ENCODE peak calls at places on chromosomes 11 and 22, in ten cellular contexts. T, X, Q, R, U, V, L, O, M and C are unnamed samples.

GRCh38 chr11:26599421-26599820 is 27.4 kb upstream of the MUC15 start:
- DNase-seq in T (no peak), X (no peak), Q (no peak), R (no peak), U (no peak), V (no peak), L (no peak), O (no peak), M (no peak), C (no peak)

GRCh38 chr11:36452987-36453386 is 57.1 kb downstream of the TRAF6 start:
- DNase-seq in T (no peak), X (no peak), Q (no peak), R (no peak), U (no peak), V (no peak), L (no peak), O (no peak), M (no peak), C (no peak)

GRCh38 chr11:111549869-111550203 is 9.3 kb downstream of the LAYN start:
- DNase-seq in T (no peak), X (no peak), Q (no peak), R (no peak), U (no peak), V (no peak), L (no peak), O (no peak), M (no peak), C (no peak)

GRCh38 chr11:57406337-57406904 is 16.0 kb upstream of the PRG2 start:
- DNase-seq in T (peak), X (peak), Q (no peak), R (no peak), U (no peak), V (no peak), L (peak), O (no peak), M (no peak), C (no peak)

GRCh38 chr11:128462189-128462588 is 125.2 kb downstream of the ETS1 start:
- DNase-seq in T (no peak), X (no peak), Q (no peak), R (no peak), U (no peak), V (no peak), L (no peak), O (no peak), M (no peak), C (no peak)

GRCh38 chr11:108343714-108344113 is 120.8 kb downstream of the ATM start:
- DNase-seq in T (no peak), X (no peak), Q (no peak), R (no peak), U (no peak), V (no peak), L (no peak), O (no peak), M (no peak), C (no peak)

GRCh38 chr11:78841451-78842060 is 266.9 kb upstream of the NARS2 start:
- DNase-seq in T (no peak), X (no peak), Q (no peak), R (no peak), U (no peak), V (no peak), L (no peak), O (no peak), M (no peak), C (no peak)

GRCh38 chr22:43882122-43882767 is 9.6 kb downstream of the PNPLA5 start:
- DNase-seq in T (no peak), X (no peak), Q (no peak), R (no peak), U (no peak), V (no peak), L (no peak), O (no peak), M (no peak), C (no peak)

GRCh38 chr22:45888221-45889092 is 88.5 kb downstream of the WNT7B start:
- DNase-seq in T (no peak), X (no peak), Q (no peak), R (no peak), U (no peak), V (no peak), L (no peak), O (peak), M (no peak), C (no peak)

GRCh38 chr11:71505781-71506180 is 21.3 kb upstream of the KRTAP5-7 start:
- DNase-seq in T (no peak), X (no peak), Q (no peak), R (no peak), U (no peak), V (no peak), L (no peak), O (no peak), M (no peak), C (no peak)

GRCh38 chr22:25111579-25112517 is 87.8 kb upstream of the CRYBB3 start:
- DNase-seq in T (no peak), X (no peak), Q (no peak), R (peak), U (no peak), V (peak), L (no peak), O (no peak), M (peak), C (peak)

GRCh38 chr22:26502688-26503561 is 9.3 kb downstream of the TFIP11 start:
- DNase-seq in T (peak), X (no peak), Q (peak), R (peak), U (peak), V (peak), L (peak), O (peak), M (no peak), C (no peak)

GRCh38 chr11:64864473-64865285 is 13.7 kb downstream of the EHD1 start:
- DNase-seq in T (no peak), X (peak), Q (no peak), R (no peak), U (no peak), V (no peak), L (peak), O (no peak), M (peak), C (no peak)

GRCh38 chr11:59923813-59924212 is 14.4 kb upstream of the OOSP1 start:
- DNase-seq in T (no peak), X (no peak), Q (no peak), R (no peak), U (no peak), V (peak), L (no peak), O (peak), M (no peak), C (no peak)